ENCODE peak calls at places on chromosomes 5 and 9, in five cellular contexts. Q is tibial nerve, R is psoas muscle, F is Peyer's patch, V is IMR-90. C is an unnamed sample. For H3K36me3, the result is how much of the 10 kb centered on the place peaks cover.

GRCh38 chr9:27487927-27488326 is 36.2 kb upstream of the IFNK start:
- DNase-seq in R (no peak), V (no peak), Q (no peak), F (no peak), C (no peak)

GRCh38 chr5:98905857-98906688 is 22.7 kb downstream of the CHD1 start:
- DNase-seq in R (no peak), V (peak), F (no peak), Q (no peak), C (no peak)

GRCh38 chr9:133119461-133120342 is 1.3 kb downstream of the RALGDS start:
- DNase-seq in R (peak), F (no peak), V (peak), Q (no peak), C (peak)

GRCh38 chr9:127555830-127556820 is 56.0 kb upstream of the STXBP1 start:
- DNase-seq in Q (no peak), V (peak), F (peak), R (peak), C (peak)

GRCh38 chr5:58497956-58498942 is 7.0 kb downstream of the GAPT start:
- DNase-seq in Q (no peak), F (peak), V (peak), R (no peak), C (no peak)

GRCh38 chr5:73633060-73633459 is 7.1 kb downstream of the ARHGEF28 start:
- DNase-seq in V (no peak), R (no peak), F (no peak), Q (no peak), C (no peak)

GRCh38 chr9:90005388-90005787 is 400.6 kb downstream of the GADD45G start:
- DNase-seq in R (no peak), V (no peak), F (no peak), Q (no peak), C (no peak)

GRCh38 chr9:126975327-126976059 is 60.9 kb downstream of the RALGPS1 start:
- DNase-seq in F (no peak), R (no peak), V (no peak), Q (no peak), C (no peak)

GRCh38 chr5:59275537-59276276 is 617.8 kb downstream of the PDE4D start:
- DNase-seq in F (peak), R (no peak), Q (no peak), V (peak), C (no peak)

GRCh38 chr9:99244300-99245260 is 22.5 kb downstream of the SEC61B start:
- DNase-seq in V (no peak), R (no peak), F (no peak), Q (no peak), C (no peak)

GRCh38 chr5:170338933-170339779 is 41.6 kb upstream of the LCP2 start:
- DNase-seq in Q (no peak), R (no peak), F (peak), V (no peak), C (no peak)
- TF ChIP-seq CTCF in Q (peak), R (peak), F (peak), V (no peak), C (peak)

GRCh38 chr5:14487896-14488570 is 93.6 kb upstream of the OTULINL start:
- DNase-seq in F (no peak), Q (no peak), V (no peak), R (no peak), C (no peak)
- H3K36me3 ChIP-seq in F (under half), Q (half or more), V (half or more), R (half or more), C (half or more)

GRCh38 chr9:34701769-34702736 is 7.9 kb downstream of the CCL21 start:
- DNase-seq in R (peak), F (peak), Q (peak), V (peak), C (peak)
- TF ChIP-seq CTCF in R (peak), F (peak), Q (peak), V (peak), C (peak)

GRCh38 chr9:107332883-107333282 is 49.8 kb downstream of the RAD23B start:
- DNase-seq in F (no peak), R (no peak), V (no peak), Q (no peak), C (no peak)
- H3K36me3 ChIP-seq in F (under half), R (half or more), V (under half), Q (half or more), C (under half)

GRCh38 chr9:69785757-69786156 is 25.9 kb upstream of the PTAR1 start:
- DNase-seq in F (no peak), R (no peak), V (peak), Q (no peak), C (no peak)
- TF ChIP-seq CTCF in F (no peak), R (no peak), V (peak), Q (no peak), C (no peak)

GRCh38 chr9:91655664-91656063 is 232.0 kb upstream of the NFIL3 start:
- DNase-seq in F (no peak), Q (no peak), V (no peak), R (no peak), C (no peak)
- H3K36me3 ChIP-seq in F (under half), Q (under half), V (under half), R (under half), C (under half)

GRCh38 chr5:61277190-61277589 is 54.9 kb upstream of the ZSWIM6 start:
- DNase-seq in V (peak), Q (no peak), F (no peak), R (no peak), C (no peak)
- TF ChIP-seq CTCF in V (peak), Q (no peak), F (no peak), R (no peak), C (no peak)

GRCh38 chr9:20225841-20226240 is 396.5 kb downstream of the MLLT3 start:
- DNase-seq in Q (no peak), R (no peak), V (no peak), F (no peak), C (no peak)

GRCh38 chr9:20227166-20227874 is 395.0 kb downstream of the MLLT3 start:
- DNase-seq in V (no peak), F (no peak), R (no peak), Q (no peak), C (no peak)

GRCh38 chr9:20224756-20225155 is 397.5 kb downstream of the MLLT3 start:
- DNase-seq in R (no peak), Q (no peak), V (no peak), F (no peak), C (no peak)

GRCh38 chr9:20226345-20226744 is 396.0 kb downstream of the MLLT3 start:
- DNase-seq in V (no peak), F (no peak), R (no peak), Q (no peak), C (no peak)

GRCh38 chr9:20228096-20228495 is 394.2 kb downstream of the MLLT3 start:
- DNase-seq in R (no peak), Q (no peak), F (no peak), V (no peak), C (no peak)
- H3K36me3 ChIP-seq in R (under half), Q (under half), F (under half), V (under half), C (under half)

C was measured in gastrocnemius medialis.